ENCODE peak calls at places on chromosome 5, in seven cellular contexts. I, B, Z, X, M, F and V are unnamed samples. For H3K4me1, the result is how much of the 10 kb centered on the place peaks cover.

GRCh38 chr5:148682283-148683026 is 28.1 kb upstream of the HTR4 start:
- DNase-seq in Z (peak), I (no peak), B (no peak), M (no peak), X (no peak), F (no peak), V (no peak)

GRCh38 chr5:177546262-177546741 is 8.1 kb downstream of the FAM193B start:
- DNase-seq in I (peak), Z (peak), F (no peak), M (peak), X (peak), B (peak), V (peak)

GRCh38 chr5:178859625-178860521 is at the start of gene ZNF354B:
- DNase-seq in M (peak), B (peak), I (peak), F (peak), X (peak), Z (peak), V (peak)

GRCh38 chr5:78829811-78830499 is 155.2 kb downstream of the ARSB start:
- DNase-seq in I (peak), X (no peak), F (no peak), Z (peak), M (no peak), B (peak), V (no peak)

GRCh38 chr5:82313016-82313415 is 34.9 kb upstream of the RPS23 start:
- DNase-seq in F (no peak), Z (peak), M (peak), B (no peak), I (peak), X (no peak), V (no peak)

GRCh38 chr5:122076023-122076422 is 2.0 kb downstream of the LOX start:
- DNase-seq in F (no peak), M (peak), X (no peak), I (peak), Z (no peak), B (no peak), V (no peak)

GRCh38 chr5:8683528-8683927 is 814.6 kb downstream of the MTRR start:
- DNase-seq in F (no peak), Z (no peak), X (no peak), I (peak), M (no peak), B (no peak), V (no peak)

GRCh38 chr5:10454591-10455272 is 13.1 kb downstream of the ROPN1L start:
- DNase-seq in X (no peak), Z (no peak), F (no peak), M (peak), B (no peak), I (peak), V (no peak)

GRCh38 chr5:11104543-11105151 is 343.6 kb upstream of the DAP start:
- DNase-seq in Z (no peak), B (no peak), X (no peak), I (no peak), M (no peak), F (no peak), V (no peak)

GRCh38 chr5:83720805-83721431 is at the start of gene HAPLN1:
- DNase-seq in I (peak), F (no peak), Z (peak), M (peak), B (no peak), X (no peak), V (no peak)

GRCh38 chr5:158284242-158284641 is 425.3 kb upstream of the CLINT1 start:
- DNase-seq in M (no peak), X (no peak), B (no peak), F (no peak), I (no peak), Z (no peak), V (no peak)

GRCh38 chr5:78677777-78678668 is 29.5 kb upstream of the LHFPL2 start:
- DNase-seq in I (peak), M (peak), B (peak), X (no peak), Z (peak), F (no peak), V (peak)

GRCh38 chr5:179343021-179343781 is 2.1 kb downstream of the ADAMTS2 start:
- DNase-seq in B (no peak), X (peak), Z (no peak), I (no peak), M (peak), F (no peak), V (no peak)

GRCh38 chr5:72467987-72468386 is 39.2 kb downstream of the ZNF366 start:
- DNase-seq in Z (no peak), M (peak), I (peak), B (no peak), X (no peak), F (no peak), V (no peak)

GRCh38 chr5:62473209-62473608 is 60.6 kb downstream of the IPO11 start:
- DNase-seq in M (peak), X (no peak), I (no peak), F (no peak), Z (no peak), B (no peak), V (no peak)

GRCh38 chr5:56538580-56538979 is 276.8 kb upstream of the MAP3K1 start:
- DNase-seq in M (no peak), I (no peak), X (no peak), B (no peak), F (no peak), Z (no peak), V (no peak)

GRCh38 chr5:180179399-180180197 is 29.4 kb downstream of the RASGEF1C start:
- DNase-seq in X (no peak), Z (peak), I (no peak), F (no peak), B (no peak), M (no peak), V (no peak)

GRCh38 chr5:174505621-174506020 is 218.8 kb upstream of the MSX2 start:
- DNase-seq in X (no peak), M (peak), Z (no peak), I (peak), B (no peak), F (no peak), V (no peak)

GRCh38 chr5:91383956-91384300 is 811 bp upstream of the ARRDC3 start:
- DNase-seq in B (peak), F (no peak), Z (peak), I (no peak), M (peak), X (peak), V (no peak)

GRCh38 chr5:113663879-113664278 is 150.4 kb downstream of the YTHDC2 start:
- DNase-seq in Z (peak), M (peak), X (peak), F (no peak), I (peak), B (peak), V (peak)

GRCh38 chr5:181265092-181265671 is 4.2 kb upstream of the TRIM52 start:
- DNase-seq in B (no peak), I (no peak), F (no peak), X (no peak), Z (no peak), M (no peak), V (no peak)

GRCh38 chr5:141529002-141529401 is 40.1 kb downstream of the PCDHGC5 start:
- DNase-seq in M (peak), I (peak), Z (no peak), X (no peak), B (peak), F (no peak), V (no peak)

GRCh38 chr5:68725905-68726683 is 367.7 kb upstream of the SLC30A5 start:
- DNase-seq in Z (no peak), B (no peak), X (no peak), F (no peak), M (no peak), I (no peak), V (no peak)

GRCh38 chr5:179550511-179551342 is at the start of gene RUFY1:
- DNase-seq in I (peak), X (peak), Z (peak), B (peak), F (peak), M (peak), V (peak)

GRCh38 chr5:1544294-1545010 is 20.7 kb upstream of the LPCAT1 start:
- DNase-seq in Z (peak), B (no peak), F (no peak), I (no peak), X (no peak), M (peak), V (no peak)

GRCh38 chr5:154199671-154200220 is 9.2 kb downstream of the GALNT10 start:
- DNase-seq in B (no peak), X (no peak), M (no peak), Z (no peak), I (no peak), F (no peak), V (no peak)

GRCh38 chr5:64767959-64768357 is 533 bp downstream of the SREK1IP1 start:
- DNase-seq in X (no peak), Z (peak), I (no peak), M (peak), F (no peak), B (no peak), V (no peak)

GRCh38 chr5:125249400-125249799 is 503.0 kb upstream of the ZNF608 start:
- DNase-seq in Z (no peak), X (no peak), F (no peak), B (no peak), I (no peak), M (no peak), V (no peak)

DNA sequence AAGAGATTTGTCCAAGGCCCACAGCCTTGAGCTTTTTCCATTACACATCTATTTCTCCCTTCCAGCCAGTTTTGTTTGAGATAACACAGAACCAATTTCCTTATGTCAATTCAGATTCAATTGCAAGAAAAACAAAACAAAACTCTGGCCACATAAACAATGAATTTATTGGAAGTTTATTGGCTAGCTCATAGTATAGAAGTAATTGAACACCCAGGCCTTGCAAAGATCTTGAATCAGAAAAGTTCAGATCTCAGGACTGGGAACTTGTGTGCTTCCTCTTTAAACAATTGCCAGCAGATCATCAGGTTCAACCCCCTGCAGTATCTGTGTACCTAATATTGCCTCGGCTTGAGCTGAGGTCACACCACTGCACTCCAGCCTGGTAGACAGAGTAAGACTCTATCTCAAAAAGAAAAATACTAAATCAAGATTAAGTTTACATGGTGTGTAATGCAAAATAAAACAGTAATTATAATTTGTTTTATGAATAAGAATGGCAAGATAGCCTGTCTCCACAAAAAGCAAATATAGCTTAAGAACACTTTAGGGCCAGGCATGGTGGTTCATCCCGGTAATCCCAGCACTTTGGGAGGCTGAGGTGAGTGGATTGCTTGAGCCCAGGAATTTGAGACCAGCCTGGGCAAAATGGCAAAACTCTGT is 4.1 kb upstream of the ZCCHC10 start:
- DNase-seq in B (no peak), M (no peak), I (no peak), F (no peak), Z (no peak), X (no peak), V (no peak)
- H3K4me1 ChIP-seq in B (under half), M (under half), I (under half), F (under half), Z (under half), X (under half), V (under half)

GRCh38 chr5:143359869-143360268 is 43.6 kb downstream of the NR3C1 start:
- DNase-seq in I (no peak), M (no peak), F (no peak), Z (no peak), X (no peak), B (no peak), V (no peak)

GRCh38 chr5:143352691-143353090 is 50.8 kb downstream of the NR3C1 start:
- DNase-seq in B (no peak), X (no peak), I (no peak), F (no peak), Z (no peak), M (no peak), V (no peak)

GRCh38 chr5:143355710-143356109 is 47.8 kb downstream of the NR3C1 start:
- DNase-seq in B (peak), Z (peak), X (no peak), I (peak), F (peak), M (peak), V (peak)

GRCh38 chr5:143354025-143354424 is 49.5 kb downstream of the NR3C1 start:
- DNase-seq in Z (no peak), I (no peak), B (no peak), F (no peak), M (no peak), X (no peak), V (no peak)

DNA sequence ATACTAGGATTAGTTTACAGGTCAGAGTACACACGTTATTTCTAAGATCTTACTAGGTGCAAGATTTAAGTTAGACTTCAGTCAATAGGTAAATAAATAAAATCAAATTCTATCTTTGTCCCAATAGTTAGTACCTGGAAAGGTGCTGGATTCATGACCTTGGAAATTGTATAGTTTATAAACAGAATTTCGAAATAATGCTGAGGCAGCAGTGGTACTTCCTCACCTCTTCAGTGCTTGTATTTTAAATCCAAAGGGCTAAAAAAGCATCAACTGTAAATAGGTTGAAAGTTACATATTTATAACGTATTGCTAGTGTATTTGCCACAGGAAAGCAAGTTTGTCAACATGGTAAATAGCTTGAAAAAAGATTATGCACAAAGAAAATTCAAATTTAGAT is 46.6 kb downstream of the NR3C1 start:
- DNase-seq in F (no peak), X (no peak), Z (no peak), B (no peak), M (no peak), I (no peak), V (no peak)
- H3K4me1 ChIP-seq in F (under half), X (under half), Z (under half), B (half or more), M (half or more), I (under half), V (under half)

GRCh38 chr5:143128412-143129071 is 274.9 kb downstream of the NR3C1 start:
- DNase-seq in B (no peak), F (no peak), Z (no peak), X (peak), I (no peak), M (no peak), V (no peak)
- H3K4me1 ChIP-seq in B (under half), F (under half), Z (under half), X (under half), I (under half), M (under half), V (under half)

GRCh38 chr5:42542106-42542505 is 118.9 kb downstream of the GHR start:
- DNase-seq in Z (no peak), F (no peak), M (no peak), I (no peak), X (no peak), B (no peak), V (no peak)
- H3K4me1 ChIP-seq in Z (under half), F (under half), M (under half), I (under half), X (under half), B (under half), V (under half)

DNA sequence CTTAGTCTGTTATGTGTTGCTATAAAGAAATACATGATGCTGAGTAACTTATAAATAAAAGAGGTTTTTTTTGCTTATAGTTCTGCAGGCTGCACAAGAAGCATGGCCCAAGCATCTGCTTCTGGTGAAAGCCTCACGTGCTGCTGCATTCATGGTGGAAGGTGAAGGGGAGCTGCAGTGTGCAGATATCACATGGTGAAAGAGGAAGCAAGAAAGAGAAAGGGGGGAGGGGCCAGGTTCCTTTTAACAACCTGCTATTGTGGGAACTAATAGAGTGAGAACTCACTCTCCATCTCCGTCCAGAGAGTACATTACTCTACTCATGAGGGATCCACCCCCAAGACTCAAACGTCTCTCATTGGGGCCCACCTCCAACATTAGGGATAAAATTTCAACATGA is 12.5 kb upstream of the PARP8 start:
- DNase-seq in M (no peak), F (no peak), X (no peak), I (no peak), B (no peak), Z (no peak), V (no peak)
- H3K4me1 ChIP-seq in M (under half), F (under half), X (under half), I (under half), B (under half), Z (under half), V (under half)

DNA sequence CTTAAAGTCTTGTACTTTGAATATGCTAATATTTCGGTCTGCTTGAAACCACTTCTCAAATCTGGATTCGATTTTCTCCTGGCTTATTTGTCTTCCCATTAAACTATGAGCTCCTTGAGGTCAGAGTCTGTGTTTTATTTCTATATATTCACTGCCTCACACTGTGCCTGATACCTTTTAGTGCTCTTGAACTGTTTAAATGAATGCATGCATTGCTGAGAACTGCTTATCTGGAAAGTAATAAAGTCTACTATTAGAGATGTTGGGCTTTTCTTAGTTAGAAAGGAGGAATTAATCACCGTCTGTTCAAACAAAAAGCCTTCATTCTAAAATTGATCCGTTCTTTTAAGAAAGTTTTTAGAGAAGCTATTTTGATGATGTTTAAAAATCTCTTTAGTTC is 6.0 kb downstream of the CREBRF start:
- DNase-seq in Z (no peak), M (no peak), F (no peak), I (no peak), X (no peak), B (no peak), V (no peak)
- H3K4me1 ChIP-seq in Z (under half), M (under half), F (under half), I (under half), X (under half), B (under half), V (under half)

GRCh38 chr5:134086215-134086942 is 28.1 kb upstream of the TCF7 start:
- DNase-seq in X (no peak), Z (no peak), I (no peak), M (no peak), B (no peak), F (no peak), V (no peak)

GRCh38 chr5:134086943-134087305 is 27.6 kb upstream of the TCF7 start:
- DNase-seq in B (no peak), F (no peak), X (no peak), Z (no peak), M (no peak), I (no peak), V (no peak)

GRCh38 chr5:134088994-134089560 is 25.4 kb upstream of the TCF7 start:
- DNase-seq in B (no peak), Z (no peak), M (no peak), I (no peak), F (no peak), X (no peak), V (no peak)

GRCh38 chr5:134090482-134090881 is 24.0 kb upstream of the TCF7 start:
- DNase-seq in B (no peak), M (no peak), F (no peak), X (no peak), I (no peak), Z (no peak), V (no peak)

DNA sequence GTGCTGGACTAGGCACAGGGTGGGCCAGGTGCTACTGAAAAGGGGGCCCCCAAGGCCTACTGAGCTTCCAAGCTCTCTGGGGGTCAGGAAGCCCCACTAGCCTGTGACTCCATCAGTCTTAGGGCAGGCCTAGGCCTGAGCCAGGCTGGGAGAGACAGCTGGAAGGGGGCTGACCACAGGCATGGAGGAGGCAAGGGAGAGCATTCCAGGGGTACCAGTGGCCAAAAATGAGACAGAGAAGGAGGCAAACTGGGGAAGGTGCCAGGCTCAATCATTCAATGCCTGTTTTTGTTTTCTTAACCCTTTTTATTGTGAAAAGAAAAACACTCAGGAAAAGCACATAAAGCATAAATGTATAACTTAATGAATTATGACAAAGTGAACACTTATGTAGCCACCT is 26.2 kb upstream of the TCF7 start:
- DNase-seq in M (peak), F (no peak), B (no peak), I (peak), Z (no peak), X (no peak), V (no peak)
- H3K4me1 ChIP-seq in M (under half), F (under half), B (under half), I (under half), Z (under half), X (under half), V (under half)

DNA sequence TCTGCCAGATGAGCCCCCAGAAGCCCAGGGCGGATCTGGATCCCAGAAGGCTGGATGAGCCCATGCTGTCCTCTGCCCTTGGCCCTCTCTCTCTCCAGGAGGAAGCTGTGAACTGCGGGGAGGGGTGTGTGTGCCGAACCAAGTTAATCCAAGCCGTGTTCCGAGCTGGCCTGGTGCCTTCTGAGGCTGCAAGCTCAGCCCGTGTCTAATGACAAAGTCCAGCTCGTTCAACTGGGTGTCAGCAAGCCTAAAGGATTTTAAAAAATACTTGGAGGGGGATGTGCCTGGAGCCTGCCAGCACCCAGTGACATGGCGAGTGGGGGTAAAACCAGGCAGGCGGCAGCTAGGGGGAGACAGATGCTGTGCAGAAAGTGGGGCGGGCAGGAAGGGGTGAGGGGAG is 8.0 kb downstream of the STC2 start:
- DNase-seq in B (peak), X (no peak), I (no peak), Z (peak), F (peak), M (peak), V (no peak)
- H3K4me1 ChIP-seq in B (half or more), X (under half), I (under half), Z (under half), F (under half), M (half or more), V (half or more)

DNA sequence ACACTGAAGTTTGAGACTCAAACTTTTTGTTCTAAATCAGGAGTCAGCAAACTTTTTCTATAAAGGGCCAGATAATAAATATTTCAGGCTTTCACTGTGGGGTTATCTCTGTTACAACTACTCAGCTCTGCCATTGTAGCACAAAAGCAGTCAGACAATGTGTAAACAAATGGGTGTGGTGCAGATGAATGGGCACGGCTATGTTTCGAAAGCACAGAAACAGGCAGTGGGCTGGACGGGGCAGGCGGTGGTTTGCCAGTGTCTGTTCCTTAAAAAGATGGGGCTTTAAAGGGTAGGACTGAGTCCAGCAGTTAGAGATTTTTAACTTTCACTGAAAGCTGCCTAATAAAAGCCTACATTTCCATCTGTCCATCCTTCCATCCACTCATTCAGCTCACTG is 48.9 kb downstream of the PFDN1 start:
- DNase-seq in M (peak), Z (peak), F (no peak), X (peak), I (no peak), B (no peak), V (peak)
- H3K4me1 ChIP-seq in M (under half), Z (under half), F (under half), X (under half), I (under half), B (under half), V (half or more)